ENCODE peak calls at places on chromosomes 11 and 22, in ten cellular contexts. One of them, this sample, is unnamed.

GRCh38 chr11:92811341-92811740 is 158.1 kb upstream of the MTNR1B start:
- DNase-seq in SW 1271: no peak
- DNase-seq in activated CD4-positive, alpha-beta T cell treated with anti-CD3 and anti-CD28 coated beads, Interleukin-2, amount 50 U/mL, for 48 hours: no peak
- DNase-seq in GM19239: no peak
- DNase-seq in lung microvascular endothelial cell: no peak
- DNase-seq in HL-60: no peak
- DNase-seq in CD4-positive, alpha-beta T cell: no peak
- DNase-seq in stimulated activated CD4-positive, alpha-beta T cell treated with anti-CD3 and anti-CD28 coated beads, Interleukin-1b, Interleukin-23, amount 100 ng/mL, for 1 hour: no peak
- DNase-seq in ureter: no peak
- DNase-seq in amygdala: no peak
- DNase-seq in this sample: no peak

GRCh38 chr11:74015919-74016684 is 7.2 kb upstream of the UCP3 start:
- DNase-seq in SW 1271: no peak
- DNase-seq in activated CD4-positive, alpha-beta T cell treated with anti-CD3 and anti-CD28 coated beads, Interleukin-2, amount 50 U/mL, for 48 hours: no peak
- DNase-seq in GM19239: no peak
- DNase-seq in lung microvascular endothelial cell: no peak
- DNase-seq in HL-60: no peak
- DNase-seq in CD4-positive, alpha-beta T cell: no peak
- DNase-seq in stimulated activated CD4-positive, alpha-beta T cell treated with anti-CD3 and anti-CD28 coated beads, Interleukin-1b, Interleukin-23, amount 100 ng/mL, for 1 hour: no peak
- DNase-seq in ureter: no peak
- DNase-seq in amygdala: no peak
- DNase-seq in this sample: no peak

GRCh38 chr11:111886032-111886431 is 6.7 kb downstream of the CFAP68 start:
- DNase-seq in SW 1271: no peak
- DNase-seq in activated CD4-positive, alpha-beta T cell treated with anti-CD3 and anti-CD28 coated beads, Interleukin-2, amount 50 U/mL, for 48 hours: no peak
- DNase-seq in GM19239: no peak
- DNase-seq in lung microvascular endothelial cell: no peak
- DNase-seq in HL-60: no peak
- DNase-seq in CD4-positive, alpha-beta T cell: no peak
- DNase-seq in stimulated activated CD4-positive, alpha-beta T cell treated with anti-CD3 and anti-CD28 coated beads, Interleukin-1b, Interleukin-23, amount 100 ng/mL, for 1 hour: no peak
- DNase-seq in ureter: no peak
- DNase-seq in amygdala: no peak
- DNase-seq in this sample: no peak

GRCh38 chr22:50032941-50033601 is 20.5 kb upstream of the IL17REL start:
- DNase-seq in SW 1271: no peak
- DNase-seq in activated CD4-positive, alpha-beta T cell treated with anti-CD3 and anti-CD28 coated beads, Interleukin-2, amount 50 U/mL, for 48 hours: no peak
- DNase-seq in GM19239: no peak
- DNase-seq in lung microvascular endothelial cell: no peak
- DNase-seq in HL-60: no peak
- DNase-seq in CD4-positive, alpha-beta T cell: no peak
- DNase-seq in stimulated activated CD4-positive, alpha-beta T cell treated with anti-CD3 and anti-CD28 coated beads, Interleukin-1b, Interleukin-23, amount 100 ng/mL, for 1 hour: no peak
- DNase-seq in ureter: no peak
- DNase-seq in amygdala: no peak
- DNase-seq in this sample: no peak

GRCh38 chr11:17184882-17185587 is 22.8 kb downstream of the PIK3C2A start:
- DNase-seq in SW 1271: no peak
- DNase-seq in activated CD4-positive, alpha-beta T cell treated with anti-CD3 and anti-CD28 coated beads, Interleukin-2, amount 50 U/mL, for 48 hours: no peak
- DNase-seq in GM19239: no peak
- DNase-seq in lung microvascular endothelial cell: no peak
- DNase-seq in HL-60: no peak
- DNase-seq in CD4-positive, alpha-beta T cell: no peak
- DNase-seq in stimulated activated CD4-positive, alpha-beta T cell treated with anti-CD3 and anti-CD28 coated beads, Interleukin-1b, Interleukin-23, amount 100 ng/mL, for 1 hour: no peak
- DNase-seq in ureter: no peak
- DNase-seq in amygdala: no peak
- DNase-seq in this sample: no peak

GRCh38 chr22:43293661-43294392 is 49.3 kb downstream of the SCUBE1 start:
- DNase-seq in SW 1271: no peak
- DNase-seq in activated CD4-positive, alpha-beta T cell treated with anti-CD3 and anti-CD28 coated beads, Interleukin-2, amount 50 U/mL, for 48 hours: no peak
- DNase-seq in GM19239: no peak
- DNase-seq in lung microvascular endothelial cell: peak; percentile 11
- DNase-seq in HL-60: no peak
- DNase-seq in CD4-positive, alpha-beta T cell: no peak
- DNase-seq in stimulated activated CD4-positive, alpha-beta T cell treated with anti-CD3 and anti-CD28 coated beads, Interleukin-1b, Interleukin-23, amount 100 ng/mL, for 1 hour: no peak
- DNase-seq in ureter: peak; percentile 80
- DNase-seq in amygdala: no peak
- DNase-seq in this sample: no peak

GRCh38 chr11:9226514-9226913 is 38.6 kb downstream of the DENND5A start:
- DNase-seq in SW 1271: no peak
- DNase-seq in activated CD4-positive, alpha-beta T cell treated with anti-CD3 and anti-CD28 coated beads, Interleukin-2, amount 50 U/mL, for 48 hours: no peak
- DNase-seq in GM19239: no peak
- DNase-seq in lung microvascular endothelial cell: no peak
- DNase-seq in HL-60: peak; percentile 40
- DNase-seq in CD4-positive, alpha-beta T cell: no peak
- DNase-seq in stimulated activated CD4-positive, alpha-beta T cell treated with anti-CD3 and anti-CD28 coated beads, Interleukin-1b, Interleukin-23, amount 100 ng/mL, for 1 hour: no peak
- DNase-seq in ureter: no peak
- DNase-seq in amygdala: no peak
- DNase-seq in this sample: no peak

GRCh38 chr11:117591316-117592039 is 205.5 kb downstream of the DSCAML1 start:
- DNase-seq in SW 1271: no peak
- DNase-seq in activated CD4-positive, alpha-beta T cell treated with anti-CD3 and anti-CD28 coated beads, Interleukin-2, amount 50 U/mL, for 48 hours: no peak
- DNase-seq in GM19239: no peak
- DNase-seq in lung microvascular endothelial cell: no peak
- DNase-seq in HL-60: no peak
- DNase-seq in CD4-positive, alpha-beta T cell: no peak
- DNase-seq in stimulated activated CD4-positive, alpha-beta T cell treated with anti-CD3 and anti-CD28 coated beads, Interleukin-1b, Interleukin-23, amount 100 ng/mL, for 1 hour: no peak
- DNase-seq in ureter: no peak
- DNase-seq in amygdala: no peak
- DNase-seq in this sample: no peak

GRCh38 chr11:27496461-27496860 is 10.1 kb downstream of the LIN7C start:
- DNase-seq in SW 1271: no peak
- DNase-seq in activated CD4-positive, alpha-beta T cell treated with anti-CD3 and anti-CD28 coated beads, Interleukin-2, amount 50 U/mL, for 48 hours: no peak
- DNase-seq in GM19239: no peak
- DNase-seq in lung microvascular endothelial cell: no peak
- DNase-seq in HL-60: no peak
- DNase-seq in CD4-positive, alpha-beta T cell: no peak
- DNase-seq in stimulated activated CD4-positive, alpha-beta T cell treated with anti-CD3 and anti-CD28 coated beads, Interleukin-1b, Interleukin-23, amount 100 ng/mL, for 1 hour: no peak
- DNase-seq in ureter: no peak
- DNase-seq in amygdala: no peak
- DNase-seq in this sample: no peak

GRCh38 chr11:118565062-118565461 is 669 bp downstream of the IFT46 start:
- DNase-seq in SW 1271: no peak
- DNase-seq in activated CD4-positive, alpha-beta T cell treated with anti-CD3 and anti-CD28 coated beads, Interleukin-2, amount 50 U/mL, for 48 hours: no peak
- DNase-seq in GM19239: no peak
- DNase-seq in lung microvascular endothelial cell: no peak
- DNase-seq in HL-60: no peak
- DNase-seq in CD4-positive, alpha-beta T cell: no peak
- DNase-seq in stimulated activated CD4-positive, alpha-beta T cell treated with anti-CD3 and anti-CD28 coated beads, Interleukin-1b, Interleukin-23, amount 100 ng/mL, for 1 hour: no peak
- DNase-seq in ureter: peak; percentile 47
- DNase-seq in amygdala: no peak
- DNase-seq in this sample: no peak

GRCh38 chr11:130001491-130002351 is 914 bp downstream of the PRDM10 start:
- DNase-seq in SW 1271: no peak
- DNase-seq in activated CD4-positive, alpha-beta T cell treated with anti-CD3 and anti-CD28 coated beads, Interleukin-2, amount 50 U/mL, for 48 hours: peak; percentile 50
- DNase-seq in GM19239: no peak
- DNase-seq in lung microvascular endothelial cell: peak; percentile 45
- DNase-seq in HL-60: peak; percentile 28
- DNase-seq in CD4-positive, alpha-beta T cell: peak; percentile 20
- DNase-seq in stimulated activated CD4-positive, alpha-beta T cell treated with anti-CD3 and anti-CD28 coated beads, Interleukin-1b, Interleukin-23, amount 100 ng/mL, for 1 hour: no peak
- DNase-seq in ureter: peak; percentile 49
- DNase-seq in amygdala: no peak
- DNase-seq in this sample: no peak

GRCh38 chr11:69350040-69350439 is 56.1 kb downstream of the MYEOV start:
- DNase-seq in SW 1271: no peak
- DNase-seq in activated CD4-positive, alpha-beta T cell treated with anti-CD3 and anti-CD28 coated beads, Interleukin-2, amount 50 U/mL, for 48 hours: no peak
- DNase-seq in GM19239: no peak
- DNase-seq in lung microvascular endothelial cell: no peak
- DNase-seq in HL-60: no peak
- DNase-seq in CD4-positive, alpha-beta T cell: no peak
- DNase-seq in stimulated activated CD4-positive, alpha-beta T cell treated with anti-CD3 and anti-CD28 coated beads, Interleukin-1b, Interleukin-23, amount 100 ng/mL, for 1 hour: no peak
- DNase-seq in ureter: no peak
- DNase-seq in amygdala: no peak
- DNase-seq in this sample: no peak

GRCh38 chr11:131275580-131275979 is 94.8 kb upstream of the NTM start:
- DNase-seq in SW 1271: no peak
- DNase-seq in activated CD4-positive, alpha-beta T cell treated with anti-CD3 and anti-CD28 coated beads, Interleukin-2, amount 50 U/mL, for 48 hours: no peak
- DNase-seq in GM19239: no peak
- DNase-seq in lung microvascular endothelial cell: no peak
- DNase-seq in HL-60: no peak
- DNase-seq in CD4-positive, alpha-beta T cell: no peak
- DNase-seq in stimulated activated CD4-positive, alpha-beta T cell treated with anti-CD3 and anti-CD28 coated beads, Interleukin-1b, Interleukin-23, amount 100 ng/mL, for 1 hour: no peak
- DNase-seq in ureter: no peak
- DNase-seq in amygdala: no peak
- DNase-seq in this sample: no peak

GRCh38 chr11:112308651-112309050 is 48.0 kb upstream of the PLET1 start:
- DNase-seq in SW 1271: no peak
- DNase-seq in activated CD4-positive, alpha-beta T cell treated with anti-CD3 and anti-CD28 coated beads, Interleukin-2, amount 50 U/mL, for 48 hours: no peak
- DNase-seq in GM19239: no peak
- DNase-seq in lung microvascular endothelial cell: no peak
- DNase-seq in HL-60: no peak
- DNase-seq in CD4-positive, alpha-beta T cell: no peak
- DNase-seq in stimulated activated CD4-positive, alpha-beta T cell treated with anti-CD3 and anti-CD28 coated beads, Interleukin-1b, Interleukin-23, amount 100 ng/mL, for 1 hour: no peak
- DNase-seq in ureter: no peak
- DNase-seq in amygdala: no peak
- DNase-seq in this sample: no peak

This sample was measured in glomerular endothelial cell.